ENCODE peak calls at places on chromosome 12, in four cellular contexts. E, C, D and V are unnamed samples.

GRCh38 chr12:131094831-131095805 is 141.4 kb downstream of the ADGRD1 start:
- DNase-seq in C (no peak), D (no peak), E (no peak), V (no peak)

GRCh38 chr12:19058235-19059021 is 71.1 kb upstream of the PLEKHA5 start:
- DNase-seq in C (no peak), D (no peak), E (no peak), V (no peak)

GRCh38 chr12:25497021-25497420 is 56.1 kb downstream of the LMNTD1 start:
- DNase-seq in E (no peak), D (no peak), C (no peak), V (no peak)

GRCh38 chr12:52473738-52474137 is at the start of gene KRT6C:
- DNase-seq in C (no peak), D (no peak), E (no peak), V (no peak)

GRCh38 chr12:106601548-106601947 is 18.7 kb downstream of the RFX4 start:
- DNase-seq in D (no peak), C (no peak), E (no peak), V (no peak)

GRCh38 chr12:13727707-13728147 is 253.7 kb downstream of the GRIN2B start:
- DNase-seq in E (no peak), C (no peak), D (no peak), V (no peak)

GRCh38 chr12:66247741-66248140 is 54.6 kb upstream of the HELB start:
- DNase-seq in D (no peak), C (no peak), E (no peak), V (no peak)

GRCh38 chr12:52010692-52011601 is 4.2 kb downstream of the TAMALIN start:
- DNase-seq in E (peak; percentile 50), D (no peak), C (no peak), V (no peak)

GRCh38 chr12:122886851-122887816 is 8.8 kb downstream of the VPS37B start:
- DNase-seq in D (no peak), E (no peak), C (peak; percentile 77), V (peak; percentile 81)

GRCh38 chr12:77995436-77996167 is 164.9 kb downstream of the NAV3 start:
- DNase-seq in D (no peak), E (no peak), C (no peak), V (peak; percentile 60)

GRCh38 chr12:24780969-24781368 is 167.9 kb downstream of the BCAT1 start:
- DNase-seq in D (no peak), C (peak; percentile 15), E (no peak), V (no peak)

GRCh38 chr12:66503746-66504145 is 175.1 kb downstream of the GRIP1 start:
- DNase-seq in C (no peak), E (no peak), D (no peak), V (no peak)

GRCh38 chr12:89899651-89900050 is 191.0 kb upstream of the ATP2B1 start:
- DNase-seq in C (no peak), E (no peak), D (no peak), V (no peak)

GRCh38 chr12:27462151-27462694 is 15.7 kb downstream of the SMCO2 start:
- DNase-seq in D (no peak), C (no peak), E (no peak), V (no peak)

GRCh38 chr12:108828774-108829173 is 28.6 kb downstream of the SSH1 start:
- DNase-seq in D (no peak), C (no peak), E (no peak), V (peak; percentile 75)

GRCh38 chr12:79140711-79141110 is 276.1 kb downstream of the SYT1 start:
- DNase-seq in D (no peak), C (no peak), E (no peak), V (no peak)

GRCh38 chr12:25566550-25566949 is 13.5 kb upstream of the LMNTD1 start:
- DNase-seq in C (no peak), D (no peak), E (no peak), V (no peak)

GRCh38 chr12:40154381-40154780 is 48.5 kb upstream of the SLC2A13 start:
- DNase-seq in C (no peak), E (no peak), D (no peak), V (no peak)

GRCh38 chr12:12859690-12860089 is 31.7 kb upstream of the GPRC5A start:
- DNase-seq in C (no peak), D (no peak), E (no peak), V (no peak)

GRCh38 chr12:77488041-77488620 is 342.6 kb upstream of the NAV3 start:
- DNase-seq in C (no peak), E (no peak), D (no peak), V (no peak)

GRCh38 chr12:94171595-94171930 is 23.2 kb downstream of the PLXNC1 start:
- DNase-seq in C (no peak), D (no peak), E (no peak), V (no peak)

GRCh38 chr12:38160318-38161122 is 156.1 kb upstream of the ALG10B start:
- DNase-seq in C (no peak), E (no peak), D (no peak), V (no peak)

GRCh38 chr12:18749381-18749957 is 11.6 kb downstream of the CAPZA3 start:
- DNase-seq in D (no peak), E (no peak), C (no peak), V (no peak)

GRCh38 chr12:58139894-58140293 is 198.5 kb downstream of the ATP23 start:
- DNase-seq in D (no peak), E (no peak), C (no peak), V (no peak)

GRCh38 chr12:71071466-71072097 is 86.2 kb downstream of the TSPAN8 start:
- DNase-seq in E (no peak), C (no peak), D (no peak), V (no peak)

DNA sequence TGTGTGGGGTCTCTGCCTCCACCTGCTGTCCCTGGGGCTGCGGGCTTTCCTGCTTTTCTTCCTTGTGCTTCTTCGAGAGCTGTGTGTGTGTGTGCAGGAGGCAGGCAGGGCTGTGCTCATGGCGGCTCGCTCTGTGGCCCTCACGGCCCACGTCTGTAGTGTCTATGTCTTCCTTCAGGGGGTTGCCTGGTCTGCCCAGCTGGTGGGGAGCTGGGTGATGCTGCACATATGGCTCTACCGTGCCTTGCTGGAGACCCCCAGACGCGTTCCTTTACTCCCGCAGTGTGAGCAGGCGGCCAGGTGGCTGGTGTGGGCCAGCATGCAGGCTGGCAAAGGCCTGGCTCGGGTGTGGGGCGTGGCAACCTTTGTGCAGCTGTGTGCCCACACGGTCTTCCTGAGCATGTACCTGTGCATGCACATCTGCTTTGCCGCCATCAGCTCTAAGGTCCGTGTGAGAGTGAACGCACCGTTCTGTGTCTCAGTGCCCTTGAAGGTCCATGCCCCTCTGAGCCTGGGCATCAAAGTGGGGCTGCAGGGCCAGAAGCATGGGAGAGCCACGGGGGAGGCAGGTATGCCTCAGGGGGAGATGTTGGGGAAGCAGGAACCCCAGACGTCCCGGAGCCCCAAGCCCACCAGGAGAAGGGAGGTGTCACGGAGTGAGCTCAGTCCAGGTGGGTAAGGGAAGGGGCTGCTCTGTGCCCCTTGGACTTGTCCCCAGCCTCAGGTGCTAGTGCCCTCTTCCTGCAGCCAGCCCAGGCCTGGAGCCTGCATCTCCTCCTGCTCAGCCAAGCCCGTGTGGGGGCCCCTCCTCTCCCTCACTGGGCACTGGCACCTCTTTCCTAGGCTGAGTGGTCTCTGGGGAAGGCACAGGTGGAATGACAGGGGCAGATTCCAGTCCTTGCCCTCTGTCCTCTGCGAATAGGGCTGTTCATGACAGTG is 26.4 kb downstream of the CLSTN3 start:
- DNase-seq in D (no peak), C (no peak), E (no peak), V (no peak)
- TF ChIP-seq ATF3 in D (no peak), C (no peak), E (no peak), V (no peak)

GRCh38 chr12:7915911-7916403 is 20.0 kb downstream of the SLC2A3 start:
- DNase-seq in C (no peak), E (no peak), D (no peak), V (no peak)
- TF ChIP-seq FOSL1 in C (no peak), E (no peak), D (no peak), V (no peak)

DNA sequence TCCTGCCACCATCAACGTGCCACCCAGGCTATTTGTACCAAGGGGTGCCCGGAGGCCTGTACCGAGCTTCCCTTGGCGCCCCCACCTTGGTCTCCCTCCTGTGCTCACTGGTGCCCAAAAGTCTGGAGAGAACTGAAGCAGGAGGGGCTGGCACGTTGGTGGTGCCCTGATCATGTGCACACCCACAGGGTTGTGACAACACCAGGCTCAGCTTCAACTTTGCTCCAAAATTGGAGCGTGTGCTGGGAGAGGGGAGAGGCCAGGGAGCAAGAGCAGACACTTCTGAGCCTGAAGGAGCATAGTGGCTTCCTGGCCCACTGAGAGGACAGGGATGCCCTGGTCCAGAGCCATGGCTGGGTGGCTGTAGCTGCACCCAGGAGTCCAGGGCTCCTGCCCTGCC is 13.0 kb upstream of the LPCAT3 start:
- DNase-seq in D (no peak), C (no peak), E (no peak), V (no peak)
- TF ChIP-seq ATF3 in D (no peak), C (no peak), E (no peak), V (no peak)

DNA sequence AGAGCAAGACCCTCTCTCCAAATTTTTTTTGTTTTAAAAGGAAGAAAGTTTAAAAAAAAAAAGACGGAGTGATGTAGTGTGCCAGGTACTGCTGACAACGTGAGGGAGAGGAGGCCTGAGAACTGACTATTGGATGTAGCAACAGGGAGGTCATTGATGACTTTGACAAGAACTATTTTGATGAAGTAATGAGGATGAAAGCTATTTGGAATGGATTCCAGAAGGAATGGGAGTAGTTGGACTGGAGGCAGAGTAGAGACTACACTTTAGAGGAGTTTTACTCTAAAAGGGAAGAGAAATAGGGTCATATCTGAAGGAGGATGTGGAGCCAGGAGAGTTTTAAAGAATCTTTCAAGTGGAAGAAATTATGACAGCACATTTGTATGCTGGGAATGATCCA is 27.8 kb upstream of the SLC38A2 start:
- DNase-seq in D (no peak), E (no peak), C (no peak), V (no peak)
- TF ChIP-seq FOSL1 in D (no peak), E (no peak), C (no peak), V (no peak)

GRCh38 chr12:14946856-14947255 is 8.5 kb upstream of the ERP27 start:
- DNase-seq in E (no peak), C (no peak), D (no peak), V (no peak)

GRCh38 chr12:14950982-14951746 is 10.2 kb downstream of the ARHGDIB start:
- DNase-seq in D (no peak), E (peak; percentile 56), C (no peak), V (peak; percentile 68)

GRCh38 chr12:14949631-14950030 is 11.3 kb upstream of the ERP27 start:
- DNase-seq in C (no peak), D (no peak), E (no peak), V (no peak)

GRCh38 chr12:14950421-14950820 is 11.0 kb downstream of the ARHGDIB start:
- DNase-seq in D (no peak), C (no peak), E (no peak), V (no peak)

DNA sequence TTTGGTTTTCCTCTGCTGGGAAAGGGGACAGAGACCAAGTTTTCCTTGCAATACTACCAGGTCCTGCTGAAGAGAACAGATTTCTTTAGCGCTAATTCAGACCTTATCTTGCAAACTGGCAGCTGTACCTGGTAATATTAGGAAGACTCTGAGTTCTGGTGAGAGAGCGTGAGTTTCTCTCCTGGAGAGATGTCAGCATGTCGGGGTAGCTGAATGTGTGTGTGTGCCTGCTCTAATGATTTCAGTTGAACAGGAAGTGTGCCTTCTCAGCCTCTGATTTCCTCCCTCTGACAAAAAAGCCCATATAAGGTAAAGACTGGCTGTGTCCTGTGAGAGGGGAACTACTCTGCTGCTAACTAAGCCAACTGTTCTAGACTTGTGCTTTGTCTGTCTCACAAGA is 10.3 kb upstream of the ERP27 start:
- DNase-seq in C (no peak), E (no peak), D (no peak), V (no peak)
- TF ChIP-seq ATF3 in C (no peak), E (no peak), D (no peak), V (no peak)

DNA sequence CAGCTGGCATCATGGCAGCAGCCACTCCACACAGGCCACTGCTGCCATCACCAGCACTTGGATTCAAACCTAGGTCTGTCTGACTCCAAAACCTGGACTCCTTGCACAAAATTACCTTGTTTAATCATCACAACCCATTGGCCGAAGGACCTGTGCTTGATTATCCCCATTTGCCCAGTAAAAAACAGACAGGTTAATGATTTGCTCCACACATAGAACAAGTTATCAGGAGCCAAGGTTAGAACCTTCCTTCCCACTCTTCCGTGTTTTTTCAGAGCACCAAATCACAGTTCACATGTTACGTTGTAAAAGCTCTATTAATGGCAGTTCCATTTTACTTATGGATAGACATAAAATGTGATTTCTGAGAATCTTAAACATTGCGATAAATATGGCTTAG is 23.5 kb upstream of the CPM start:
- DNase-seq in D (no peak), C (no peak), E (no peak), V (no peak)
- TF ChIP-seq FOSL1 in D (no peak), C (no peak), E (no peak), V (no peak)